ENCODE peak calls at places on chromosomes 3 and 15, in five cellular contexts. Z is cerebellar cortex; E is effector memory CD4-positive, alpha-beta T cell; A is epithelial cell of esophagus; G is amygdala. L is an unnamed sample.

GRCh38 chr3:171192176-171192854 is 165.8 kb upstream of the SLC2A2 start:
- DNase-seq in Z (no peak), E (no peak), A (peak; percentile 56), G (no peak), L (no peak)

GRCh38 chr3:37249717-37250116 is 75.3 kb upstream of the LRRFIP2 start:
- DNase-seq in Z (no peak), E (no peak), A (peak; percentile 14), G (no peak), L (no peak)

GRCh38 chr3:173553635-173554280 is 156.2 kb downstream of the NLGN1 start:
- DNase-seq in Z (peak; percentile 59), E (no peak), A (peak; percentile 46), G (peak; percentile 10), L (peak; percentile 47)

GRCh38 chr3:12965999-12966846 is 107.0 kb downstream of the IQSEC1 start:
- DNase-seq in Z (no peak), E (no peak), A (no peak), G (peak; percentile 50), L (no peak)

GRCh38 chr3:68977486-68978167 is 35.9 kb downstream of the EOGT start:
- DNase-seq in Z (no peak), E (no peak), A (no peak), G (no peak), L (no peak)

GRCh38 chr15:87121357-87121756 is 1041.7 kb downstream of the AGBL1 start:
- DNase-seq in Z (no peak), E (no peak), A (peak; percentile 68), G (no peak), L (no peak)

GRCh38 chr15:29104566-29104880 is 165.1 kb downstream of the NSMCE3 start:
- DNase-seq in Z (no peak), E (no peak), A (no peak), G (no peak), L (no peak)

GRCh38 chr3:71226565-71227281 is 356.8 kb downstream of the FOXP1 start:
- DNase-seq in Z (peak; percentile 17), E (peak; percentile 34), A (no peak), G (no peak), L (no peak)

GRCh38 chr3:27677554-27677953 is 44.6 kb downstream of the EOMES start:
- DNase-seq in Z (no peak), E (no peak), A (peak; percentile 96), G (no peak), L (no peak)

GRCh38 chr3:170529912-170530311 is 56.0 kb downstream of the SLC7A14 start:
- DNase-seq in Z (no peak), E (no peak), A (no peak), G (no peak), L (no peak)

GRCh38 chr3:41125258-41125657 is 74.0 kb upstream of the CTNNB1 start:
- DNase-seq in Z (no peak), E (no peak), A (no peak), G (no peak), L (no peak)

GRCh38 chr3:71478568-71478967 is 105.0 kb downstream of the FOXP1 start:
- DNase-seq in Z (no peak), E (no peak), A (peak; percentile 61), G (no peak), L (no peak)

GRCh38 chr3:27632431-27633223 is 89.5 kb downstream of the EOMES start:
- DNase-seq in Z (no peak), E (peak; percentile 27), A (peak; percentile 41), G (no peak), L (peak; percentile 40)

GRCh38 chr3:71210257-71211002 is 373.1 kb downstream of the FOXP1 start:
- DNase-seq in Z (no peak), E (no peak), A (peak; percentile 53), G (no peak), L (no peak)

GRCh38 chr3:140842984-140843649 is 98.5 kb upstream of the SLC25A36 start:
- DNase-seq in Z (no peak), E (no peak), A (no peak), G (no peak), L (no peak)

GRCh38 chr3:18047052-18047451 is 304.6 kb upstream of the TBC1D5 start:
- DNase-seq in Z (no peak), E (no peak), A (no peak), G (no peak), L (no peak)

GRCh38 chr3:114428173-114428606 is 134.4 kb downstream of the TIGIT start:
- DNase-seq in Z (no peak), E (no peak), A (no peak), G (no peak), L (no peak)

GRCh38 chr3:2856793-2857135 is 253.4 kb downstream of the IL5RA start:
- DNase-seq in Z (no peak), E (no peak), A (no peak), G (no peak), L (no peak)

GRCh38 chr15:41416742-41417417 is at the start of gene RTF1:
- DNase-seq in Z (peak; percentile 88), E (peak; percentile 93), A (peak; percentile 90), G (peak; percentile 94), L (peak; percentile 95)